ENCODE peak calls at places on chromosomes 6 and 20, in eight cellular contexts. One of them, this sample, is unnamed.

GRCh38 chr6:108002365-108003221 is 44.6 kb upstream of the SEC63 start:
- DNase-seq in GM12878: no peak
- DNase-seq in GM23338: peak
- DNase-seq in keratinocyte: peak
- DNase-seq in fibroblast of lung: no peak
- DNase-seq in PC-9: peak
- DNase-seq in mammary epithelial cell: peak
- DNase-seq in A673: no peak
- DNase-seq in this sample: peak

GRCh38 chr6:87540541-87540940 is 49.2 kb downstream of the RARS2 start:
- DNase-seq in GM12878: no peak
- DNase-seq in GM23338: no peak
- DNase-seq in keratinocyte: no peak
- DNase-seq in fibroblast of lung: no peak
- DNase-seq in PC-9: no peak
- DNase-seq in mammary epithelial cell: no peak
- DNase-seq in A673: no peak
- DNase-seq in this sample: no peak

GRCh38 chr20:8656335-8656734 is 412.6 kb upstream of the PLCB4 start:
- DNase-seq in GM12878: no peak
- DNase-seq in GM23338: no peak
- DNase-seq in keratinocyte: no peak
- DNase-seq in fibroblast of lung: peak
- DNase-seq in PC-9: no peak
- DNase-seq in mammary epithelial cell: no peak
- DNase-seq in A673: peak
- DNase-seq in this sample: no peak

GRCh38 chr6:131331146-131331545 is 195.9 kb downstream of the AKAP7 start:
- DNase-seq in GM12878: no peak
- DNase-seq in GM23338: no peak
- DNase-seq in keratinocyte: no peak
- DNase-seq in fibroblast of lung: peak
- DNase-seq in PC-9: no peak
- DNase-seq in mammary epithelial cell: no peak
- DNase-seq in A673: no peak
- DNase-seq in this sample: peak

GRCh38 chr20:2806351-2806701 is 5.9 kb upstream of the CPXM1 start:
- DNase-seq in GM12878: no peak
- DNase-seq in GM23338: no peak
- DNase-seq in keratinocyte: no peak
- DNase-seq in fibroblast of lung: no peak
- DNase-seq in PC-9: no peak
- DNase-seq in mammary epithelial cell: no peak
- DNase-seq in A673: no peak
- DNase-seq in this sample: no peak

GRCh38 chr6:100311707-100312266 is 152.9 kb downstream of the SIM1 start:
- DNase-seq in GM12878: no peak
- DNase-seq in GM23338: no peak
- DNase-seq in keratinocyte: no peak
- DNase-seq in fibroblast of lung: peak
- DNase-seq in PC-9: no peak
- DNase-seq in mammary epithelial cell: no peak
- DNase-seq in A673: no peak
- DNase-seq in this sample: no peak

GRCh38 chr6:27767851-27768250 is 144.3 kb downstream of the OR2B2 start:
- DNase-seq in GM12878: no peak
- DNase-seq in GM23338: peak
- DNase-seq in keratinocyte: no peak
- DNase-seq in fibroblast of lung: no peak
- DNase-seq in PC-9: no peak
- DNase-seq in mammary epithelial cell: no peak
- DNase-seq in A673: no peak
- DNase-seq in this sample: no peak

GRCh38 chr20:24827603-24828295 is 121.3 kb upstream of the CST7 start:
- DNase-seq in GM12878: no peak
- DNase-seq in GM23338: no peak
- DNase-seq in keratinocyte: no peak
- DNase-seq in fibroblast of lung: no peak
- DNase-seq in PC-9: no peak
- DNase-seq in mammary epithelial cell: no peak
- DNase-seq in A673: no peak
- DNase-seq in this sample: no peak

GRCh38 chr6:105981002-105981887 is 104.9 kb upstream of the PRDM1 start:
- DNase-seq in GM12878: no peak
- DNase-seq in GM23338: peak
- DNase-seq in keratinocyte: no peak
- DNase-seq in fibroblast of lung: peak
- DNase-seq in PC-9: no peak
- DNase-seq in mammary epithelial cell: no peak
- DNase-seq in A673: no peak
- DNase-seq in this sample: no peak

GRCh38 chr20:62980970-62981369 is 25.8 kb downstream of the BHLHE23 start:
- DNase-seq in GM12878: no peak
- DNase-seq in GM23338: peak
- DNase-seq in keratinocyte: no peak
- DNase-seq in fibroblast of lung: no peak
- DNase-seq in PC-9: no peak
- DNase-seq in mammary epithelial cell: no peak
- DNase-seq in A673: peak
- DNase-seq in this sample: no peak

GRCh38 chr20:44756011-44756688 is 10.5 kb downstream of the KCNK15 start:
- DNase-seq in GM12878: no peak
- DNase-seq in GM23338: no peak
- DNase-seq in keratinocyte: no peak
- DNase-seq in fibroblast of lung: no peak
- DNase-seq in PC-9: no peak
- DNase-seq in mammary epithelial cell: no peak
- DNase-seq in A673: no peak
- DNase-seq in this sample: no peak

GRCh38 chr6:24330137-24330732 is 27.6 kb downstream of the DCDC2 start:
- DNase-seq in GM12878: no peak
- DNase-seq in GM23338: no peak
- DNase-seq in keratinocyte: no peak
- DNase-seq in fibroblast of lung: peak
- DNase-seq in PC-9: peak
- DNase-seq in mammary epithelial cell: peak
- DNase-seq in A673: peak
- DNase-seq in this sample: peak

GRCh38 chr6:111605100-111605748 is 454 bp downstream of the TRAF3IP2 start:
- DNase-seq in GM12878: no peak
- DNase-seq in GM23338: peak
- DNase-seq in keratinocyte: no peak
- DNase-seq in fibroblast of lung: peak
- DNase-seq in PC-9: peak
- DNase-seq in mammary epithelial cell: peak
- DNase-seq in A673: peak
- DNase-seq in this sample: peak

GRCh38 chr20:47296950-47297349 is 59.5 kb downstream of the ZMYND8 start:
- DNase-seq in GM12878: no peak
- DNase-seq in GM23338: peak
- DNase-seq in keratinocyte: no peak
- DNase-seq in fibroblast of lung: no peak
- DNase-seq in PC-9: no peak
- DNase-seq in mammary epithelial cell: no peak
- DNase-seq in A673: no peak
- DNase-seq in this sample: no peak

GRCh38 chr6:47653706-47654105 is 44.7 kb upstream of the ADGRF4 start:
- DNase-seq in GM12878: no peak
- DNase-seq in GM23338: no peak
- DNase-seq in keratinocyte: no peak
- DNase-seq in fibroblast of lung: no peak
- DNase-seq in PC-9: no peak
- DNase-seq in mammary epithelial cell: peak
- DNase-seq in A673: no peak
- DNase-seq in this sample: no peak

GRCh38 chr6:152267967-152268845 is 369.0 kb downstream of the SYNE1 start:
- DNase-seq in GM12878: no peak
- DNase-seq in GM23338: peak
- DNase-seq in keratinocyte: no peak
- DNase-seq in fibroblast of lung: no peak
- DNase-seq in PC-9: no peak
- DNase-seq in mammary epithelial cell: no peak
- DNase-seq in A673: peak
- DNase-seq in this sample: peak

GRCh38 chr20:9235518-9235917 is 166.6 kb downstream of the PLCB4 start:
- DNase-seq in GM12878: no peak
- DNase-seq in GM23338: no peak
- DNase-seq in keratinocyte: no peak
- DNase-seq in fibroblast of lung: peak
- DNase-seq in PC-9: peak
- DNase-seq in mammary epithelial cell: peak
- DNase-seq in A673: peak
- DNase-seq in this sample: no peak

GRCh38 chr20:2524435-2525272 is 11.7 kb upstream of the TMC2 start:
- DNase-seq in GM12878: peak
- DNase-seq in GM23338: peak
- DNase-seq in keratinocyte: no peak
- DNase-seq in fibroblast of lung: peak
- DNase-seq in PC-9: peak
- DNase-seq in mammary epithelial cell: peak
- DNase-seq in A673: peak
- DNase-seq in this sample: peak

GRCh38 chr6:56775498-56776166 is 132.9 kb upstream of the DST start:
- DNase-seq in GM12878: no peak
- DNase-seq in GM23338: peak
- DNase-seq in keratinocyte: no peak
- DNase-seq in fibroblast of lung: no peak
- DNase-seq in PC-9: no peak
- DNase-seq in mammary epithelial cell: no peak
- DNase-seq in A673: no peak
- DNase-seq in this sample: no peak
- H3K4me3 ChIP-seq in GM12878: no peak
- H3K4me3 ChIP-seq in GM23338: peak
- H3K4me3 ChIP-seq in keratinocyte: no peak
- H3K4me3 ChIP-seq in fibroblast of lung: no peak
- H3K4me3 ChIP-seq in PC-9: no peak
- H3K4me3 ChIP-seq in mammary epithelial cell: no peak
- H3K4me3 ChIP-seq in A673: no peak
- H3K4me3 ChIP-seq in this sample: no peak

GRCh38 chr6:36963451-36964290 is 9.1 kb downstream of the PI16 start:
- DNase-seq in GM12878: no peak
- DNase-seq in GM23338: peak
- DNase-seq in keratinocyte: peak
- DNase-seq in fibroblast of lung: no peak
- DNase-seq in PC-9: no peak
- DNase-seq in mammary epithelial cell: no peak
- DNase-seq in A673: no peak
- DNase-seq in this sample: no peak

GRCh38 chr6:36964349-36964748 is 9.8 kb downstream of the PI16 start:
- DNase-seq in GM12878: no peak
- DNase-seq in GM23338: no peak
- DNase-seq in keratinocyte: no peak
- DNase-seq in fibroblast of lung: no peak
- DNase-seq in PC-9: no peak
- DNase-seq in mammary epithelial cell: no peak
- DNase-seq in A673: no peak
- DNase-seq in this sample: no peak

GRCh38 chr6:36961441-36962430 is 7.2 kb downstream of the PI16 start:
- DNase-seq in GM12878: no peak
- DNase-seq in GM23338: no peak
- DNase-seq in keratinocyte: no peak
- DNase-seq in fibroblast of lung: no peak
- DNase-seq in PC-9: no peak
- DNase-seq in mammary epithelial cell: no peak
- DNase-seq in A673: no peak
- DNase-seq in this sample: no peak

GRCh38 chr6:36964908-36965307 is 10.4 kb downstream of the PI16 start:
- DNase-seq in GM12878: no peak
- DNase-seq in GM23338: no peak
- DNase-seq in keratinocyte: no peak
- DNase-seq in fibroblast of lung: no peak
- DNase-seq in PC-9: no peak
- DNase-seq in mammary epithelial cell: no peak
- DNase-seq in A673: no peak
- DNase-seq in this sample: no peak

GRCh38 chr6:36962874-36963273 is 8.3 kb downstream of the PI16 start:
- DNase-seq in GM12878: no peak
- DNase-seq in GM23338: peak
- DNase-seq in keratinocyte: no peak
- DNase-seq in fibroblast of lung: no peak
- DNase-seq in PC-9: no peak
- DNase-seq in mammary epithelial cell: no peak
- DNase-seq in A673: peak
- DNase-seq in this sample: peak
- H3K27ac ChIP-seq in GM12878: no peak
- H3K27ac ChIP-seq in GM23338: no peak
- H3K27ac ChIP-seq in keratinocyte: no peak
- H3K27ac ChIP-seq in fibroblast of lung: no peak
- H3K27ac ChIP-seq in PC-9: no peak
- H3K27ac ChIP-seq in mammary epithelial cell: no peak
- H3K27ac ChIP-seq in A673: no peak
- H3K27ac ChIP-seq in this sample: no peak

DNA sequence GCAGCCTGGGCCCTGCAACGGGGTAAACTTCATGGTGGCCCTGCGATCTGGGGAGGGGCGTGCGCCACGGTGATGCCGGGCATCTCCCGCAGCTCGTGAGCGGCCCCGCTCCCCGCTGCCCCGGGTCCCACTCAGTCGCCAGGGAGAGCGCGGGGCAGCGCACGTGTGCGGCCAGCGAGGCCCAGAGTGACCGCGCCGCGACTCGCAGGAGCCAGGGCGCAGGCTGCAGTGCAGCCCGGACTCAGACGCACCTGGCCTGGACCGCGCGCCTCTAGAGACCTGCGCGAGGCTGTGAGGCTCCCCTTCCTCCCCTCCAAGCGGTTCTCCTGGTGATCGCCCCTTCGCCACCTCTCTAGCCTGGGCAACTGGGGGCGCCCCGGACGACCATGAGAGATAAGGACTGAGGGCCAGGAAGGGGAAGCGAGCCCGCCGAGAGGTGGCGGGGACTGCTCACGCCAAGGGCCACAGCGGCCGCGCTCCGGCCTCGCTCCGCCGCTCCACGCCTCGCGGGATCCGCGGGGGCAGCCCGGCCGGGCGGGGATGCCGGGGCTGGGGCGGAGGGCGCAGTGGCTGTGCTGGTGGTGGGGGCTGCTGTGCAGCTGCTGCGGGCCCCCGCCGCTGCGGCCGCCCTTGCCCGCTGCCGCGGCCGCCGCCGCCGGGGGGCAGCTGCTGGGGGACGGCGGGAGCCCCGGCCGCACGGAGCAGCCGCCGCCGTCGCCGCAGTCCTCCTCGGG is 684 bp downstream of the BMP6 start:
- DNase-seq in GM12878: no peak
- DNase-seq in GM23338: peak
- DNase-seq in keratinocyte: no peak
- DNase-seq in fibroblast of lung: no peak
- DNase-seq in PC-9: no peak
- DNase-seq in mammary epithelial cell: peak
- DNase-seq in A673: no peak
- DNase-seq in this sample: peak
- TF ChIP-seq EZH2 in GM12878: no peak
- TF ChIP-seq EZH2 in GM23338: peak
- TF ChIP-seq EZH2 in keratinocyte: peak
- TF ChIP-seq EZH2 in fibroblast of lung: peak
- TF ChIP-seq EZH2 in PC-9: no peak
- TF ChIP-seq EZH2 in mammary epithelial cell: peak
- TF ChIP-seq EZH2 in A673: peak
- TF ChIP-seq EZH2 in this sample: no peak

DNA sequence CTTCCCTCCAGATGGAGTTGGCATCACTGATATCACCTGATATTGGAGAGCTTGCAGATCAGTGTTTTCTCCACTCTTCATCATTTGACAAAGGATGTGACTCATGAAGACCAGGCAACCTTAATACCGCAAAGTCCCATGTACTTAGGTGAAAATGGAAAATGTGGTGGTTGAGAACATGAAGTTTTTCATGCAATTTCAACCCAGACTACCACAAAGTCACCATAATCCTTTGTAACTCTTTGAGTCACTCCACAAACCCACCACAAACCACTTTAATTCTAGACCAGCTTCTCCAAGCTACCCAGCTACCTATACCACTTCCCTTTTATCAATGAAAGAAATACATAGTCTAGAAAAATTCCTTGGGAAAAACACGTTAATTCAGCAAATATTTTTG is 7.1 kb downstream of the NHLRC1 start:
- DNase-seq in GM12878: no peak
- DNase-seq in GM23338: no peak
- DNase-seq in keratinocyte: peak
- DNase-seq in fibroblast of lung: peak
- DNase-seq in PC-9: no peak
- DNase-seq in mammary epithelial cell: peak
- DNase-seq in A673: no peak
- DNase-seq in this sample: no peak
- H3K4me3 ChIP-seq in GM12878: no peak
- H3K4me3 ChIP-seq in GM23338: no peak
- H3K4me3 ChIP-seq in keratinocyte: no peak
- H3K4me3 ChIP-seq in fibroblast of lung: no peak
- H3K4me3 ChIP-seq in PC-9: no peak
- H3K4me3 ChIP-seq in mammary epithelial cell: no peak
- H3K4me3 ChIP-seq in A673: no peak
- H3K4me3 ChIP-seq in this sample: no peak